ENCODE peak calls at places on chromosome 12, in five cellular contexts. W, S, L, X and K are unnamed samples.

GRCh38 chr12:23564454-23564853 is 385.0 kb downstream of the SOX5 start:
- DNase-seq in L (no peak), W (no peak), X (no peak), S (no peak), K (no peak)

GRCh38 chr12:81465191-81465590 is 294.0 kb downstream of the PPFIA2 start:
- DNase-seq in S (no peak), W (no peak), X (no peak), L (no peak), K (no peak)

GRCh38 chr12:105876426-105876927 is 262.3 kb downstream of the NUAK1 start:
- DNase-seq in W (no peak), X (no peak), S (no peak), L (no peak), K (no peak)

GRCh38 chr12:2129076-2129475 is 76.3 kb downstream of the CACNA1C start:
- DNase-seq in W (no peak), L (no peak), S (no peak), X (no peak), K (no peak)

GRCh38 chr12:124637586-124637985 is 70.2 kb upstream of the NCOR2 start:
- DNase-seq in L (no peak), S (no peak), W (no peak), X (no peak), K (no peak)

GRCh38 chr12:3988519-3989217 is 115.5 kb upstream of the PARP11 start:
- DNase-seq in X (no peak), L (no peak), W (no peak), S (no peak), K (no peak)

GRCh38 chr12:34343766-34344165 is 321.5 kb downstream of the ALG10 start:
- DNase-seq in L (no peak), W (no peak), X (no peak), S (no peak), K (no peak)

GRCh38 chr12:124713041-124713435 is 145.6 kb upstream of the NCOR2 start:
- DNase-seq in S (no peak), W (no peak), L (no peak), X (peak), K (no peak)

GRCh38 chr12:122265433-122265832 is 861 bp downstream of the VPS33A start:
- DNase-seq in X (no peak), S (no peak), W (peak), L (no peak), K (no peak)

GRCh38 chr12:130477701-130478100 is 140.0 kb downstream of the PIWIL1 start:
- DNase-seq in W (no peak), S (no peak), X (no peak), L (no peak), K (no peak)

GRCh38 chr12:91276529-91276928 is 93.9 kb upstream of the DCN start:
- DNase-seq in W (no peak), L (no peak), X (no peak), S (no peak), K (no peak)

GRCh38 chr12:91272456-91273063 is 89.9 kb upstream of the DCN start:
- DNase-seq in S (peak), L (no peak), W (no peak), X (no peak), K (no peak)

GRCh38 chr12:91274886-91275285 is 92.3 kb upstream of the DCN start:
- DNase-seq in X (peak), S (no peak), W (no peak), L (no peak), K (no peak)

DNA sequence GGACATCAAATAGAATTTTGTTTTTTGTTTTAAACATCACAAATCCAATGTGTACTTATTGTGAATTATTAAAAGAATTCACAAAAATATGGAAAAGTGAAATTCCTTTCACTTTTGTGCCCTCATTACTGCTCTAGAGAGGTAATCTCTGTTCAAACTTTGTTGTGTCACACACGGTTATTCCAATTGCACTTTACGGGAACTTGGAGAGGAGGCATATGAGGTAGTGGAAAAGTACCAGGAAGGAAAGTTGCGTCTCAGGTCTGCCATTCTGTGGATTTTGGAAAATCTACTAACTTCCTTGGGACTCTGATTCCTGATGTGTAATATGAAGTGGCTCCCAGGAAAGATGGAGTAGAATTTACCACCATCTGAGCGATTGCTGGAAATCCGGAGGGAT is 90.9 kb upstream of the DCN start:
- DNase-seq in W (no peak), L (no peak), S (no peak), X (no peak), K (no peak)
- TF ChIP-seq POLR2AphosphoS5 in W (no peak), L (no peak), S (no peak), X (no peak), K (no peak)

DNA sequence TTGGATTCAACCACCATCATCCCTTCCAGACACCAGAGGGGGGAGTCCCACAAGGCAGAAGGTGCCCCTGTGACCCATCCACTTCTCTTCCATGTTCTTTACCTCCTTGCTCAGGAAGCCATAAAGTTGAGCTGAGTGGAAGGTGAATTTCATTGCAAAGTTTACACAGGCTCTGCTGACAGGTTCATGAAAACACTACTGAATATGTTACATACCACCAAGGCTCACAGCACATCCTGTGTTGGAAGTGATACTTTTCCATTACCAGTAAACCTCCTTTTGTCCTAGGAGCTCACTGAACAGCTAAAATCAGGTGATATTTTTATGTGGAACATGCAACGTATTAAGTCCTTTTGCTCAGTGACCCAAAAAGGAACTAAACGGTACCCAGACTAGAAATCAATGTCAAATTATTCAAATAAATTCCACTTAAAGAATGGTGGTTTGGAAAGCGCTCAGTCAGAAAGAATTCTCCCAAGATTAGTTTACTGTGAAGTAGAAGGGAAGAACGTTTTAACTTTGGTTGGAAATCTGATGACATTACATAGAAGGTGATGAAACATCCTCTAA is 196.2 kb upstream of the NUDT4 start:
- DNase-seq in S (no peak), X (peak), W (no peak), L (no peak), K (no peak)
- TF ChIP-seq POLR2AphosphoS5 in S (no peak), X (no peak), W (no peak), L (no peak), K (no peak)

GRCh38 chr12:27751386-27752047 is 28.5 kb upstream of the KLHL42 start:
- DNase-seq in X (no peak), L (peak), W (peak), S (no peak), K (no peak)
- TF ChIP-seq POLR2AphosphoS5 in X (no peak), L (peak), W (no peak), S (no peak), K (no peak)

DNA sequence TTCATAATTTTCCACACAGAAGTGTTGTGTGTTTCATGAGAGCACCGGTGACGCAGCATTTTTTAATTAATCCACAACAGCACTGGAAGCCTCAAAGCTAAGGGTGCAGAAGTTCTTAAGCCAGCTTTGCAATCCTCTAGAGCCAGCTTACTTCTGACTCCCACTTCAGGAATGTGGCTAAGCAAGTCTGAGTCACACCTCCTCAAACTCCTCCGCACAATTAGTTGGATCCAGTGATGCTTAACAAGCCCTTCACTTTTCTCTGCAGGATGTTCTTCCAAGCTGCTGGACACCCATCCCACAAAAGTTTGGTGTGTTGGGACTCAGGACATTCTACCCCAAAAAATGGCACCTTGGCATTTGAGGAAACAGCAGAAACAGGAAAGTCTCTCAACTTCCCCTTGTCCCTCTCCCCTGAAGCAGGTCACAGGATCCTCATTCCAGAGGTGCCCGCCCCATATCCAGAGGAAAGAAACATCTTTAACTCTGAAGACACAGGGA is 210.0 kb downstream of the PPM1H start:
- DNase-seq in X (peak), W (peak), L (peak), S (no peak), K (no peak)
- TF ChIP-seq POLR2AphosphoS5 in X (peak), W (no peak), L (peak), S (no peak), K (no peak)

DNA sequence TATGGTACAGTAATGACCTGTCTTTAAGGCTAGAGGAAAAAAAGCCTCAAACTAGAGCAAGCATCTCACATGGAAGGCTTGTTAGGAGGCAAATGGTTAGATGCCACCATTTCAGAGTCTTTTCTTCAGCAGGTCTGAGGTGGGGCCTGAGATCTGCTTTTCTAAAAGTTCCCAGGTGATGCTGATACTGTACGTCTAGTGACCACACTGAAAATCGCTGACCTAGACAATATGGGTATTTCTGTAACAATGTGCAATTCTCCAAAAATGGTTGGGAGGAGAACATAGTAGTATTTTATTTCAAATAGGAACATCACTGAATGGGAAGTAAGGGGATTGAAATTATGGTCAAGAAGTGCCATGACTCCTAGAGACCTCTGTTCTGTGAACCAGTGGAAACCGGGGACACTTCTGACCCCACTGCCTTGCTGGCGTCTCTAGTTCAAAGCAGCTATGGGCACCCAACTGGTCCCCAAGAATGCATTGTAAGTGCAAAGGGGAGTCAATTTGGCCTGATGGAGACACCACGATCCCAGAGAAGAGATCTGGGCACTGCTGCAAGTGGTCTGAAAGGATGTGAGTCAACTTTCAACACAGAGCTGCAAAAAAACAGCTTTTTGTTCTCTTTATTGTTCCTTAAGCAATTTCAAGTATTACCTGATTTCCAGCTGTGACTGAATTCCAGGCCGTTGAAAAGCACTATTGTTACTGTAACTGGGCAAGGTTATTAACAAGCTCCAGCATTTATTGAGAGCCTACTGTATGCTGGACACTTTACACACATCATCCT is 54.4 kb upstream of the PLEKHG7 start:
- DNase-seq in L (no peak), W (no peak), S (no peak), X (peak), K (no peak)
- TF ChIP-seq POLR2AphosphoS5 in L (no peak), W (no peak), S (no peak), X (no peak), K (no peak)

GRCh38 chr12:118356809-118357326 is 15.8 kb downstream of the TAOK3 start:
- DNase-seq in S (no peak), L (no peak), W (peak), X (no peak), K (no peak)

GRCh38 chr12:118358607-118359540 is 13.8 kb downstream of the TAOK3 start:
- DNase-seq in W (peak), X (no peak), L (no peak), S (no peak), K (no peak)

GRCh38 chr12:118355838-118356237 is 16.9 kb downstream of the TAOK3 start:
- DNase-seq in X (no peak), W (no peak), L (no peak), S (no peak), K (no peak)

GRCh38 chr12:118358008-118358359 is 14.7 kb downstream of the TAOK3 start:
- DNase-seq in S (no peak), L (no peak), W (no peak), X (no peak), K (no peak)

DNA sequence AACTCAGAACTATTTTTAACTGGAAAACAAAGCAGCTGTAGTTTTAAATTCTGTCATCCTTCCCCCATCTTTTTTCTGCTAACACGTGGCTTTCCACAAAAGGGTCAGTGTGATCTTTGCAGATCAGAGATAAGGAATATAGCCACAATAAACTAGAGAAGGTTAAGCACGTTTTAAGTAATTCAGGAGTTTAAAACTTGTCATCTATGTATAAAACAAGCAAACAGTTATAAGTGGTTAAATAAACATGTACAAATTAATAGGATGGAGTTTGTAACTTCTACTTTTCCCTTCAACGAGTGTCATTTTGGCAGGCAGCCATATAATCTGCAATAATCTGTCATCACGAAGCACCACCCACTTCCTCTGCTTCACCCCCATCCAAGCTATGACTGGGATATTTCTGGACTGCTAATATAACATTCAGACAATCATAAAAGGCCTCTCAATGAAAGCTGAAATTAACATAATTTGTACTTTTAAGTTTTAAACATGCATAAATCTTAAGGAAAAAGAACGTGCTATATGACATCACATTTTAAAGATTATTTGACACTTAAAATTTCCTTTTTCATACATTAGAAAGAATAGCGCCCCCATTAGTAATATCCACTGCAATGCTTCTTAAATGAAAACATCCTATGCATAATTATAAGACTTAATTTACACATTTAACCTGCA is 15.2 kb downstream of the TAOK3 start:
- DNase-seq in W (peak), L (peak), S (no peak), X (peak), K (peak)
- TF ChIP-seq POLR2AphosphoS5 in W (no peak), L (no peak), S (no peak), X (peak), K (no peak)

GRCh38 chr12:70719672-70720420 is 82.6 kb upstream of the PTPRB start:
- DNase-seq in S (peak), X (peak), W (peak), L (no peak), K (no peak)
- TF ChIP-seq POLR2AphosphoS5 in S (no peak), X (peak), W (no peak), L (no peak), K (no peak)